ENCODE peak calls at places on chromosomes 5 and 9, in four cellular contexts. H is HCT116; B is astrocyte of the spinal cord; O is stimulated activated CD4-positive, alpha-beta T cell treated with anti-CD3 and anti-CD28 coated beads, Interleukin-2, amount 100 ng/mL, for 48 hours. K is an unnamed sample.

GRCh38 chr9:124855944-124856773 is 2.9 kb downstream of the WDR38 start:
- DNase-seq in O (no peak), H (peak; percentile 40), B (no peak), K (no peak)

GRCh38 chr9:3441197-3441816 is 84.5 kb downstream of the RFX3 start:
- DNase-seq in H (peak; percentile 51), B (peak; percentile 75), O (peak; percentile 33), K (peak; percentile 19)

GRCh38 chr5:147303976-147304375 is 69.2 kb downstream of the STK32A start:
- DNase-seq in O (no peak), H (peak; percentile 7), B (peak; percentile 91), K (no peak)

GRCh38 chr5:91027316-91027937 is 355.7 kb downstream of the ARRDC3 start:
- DNase-seq in B (no peak), O (no peak), H (no peak), K (no peak)

GRCh38 chr9:96382175-96382574 is 1.3 kb downstream of the SLC35D2 start:
- DNase-seq in H (peak; percentile 35), O (no peak), B (no peak), K (no peak)

GRCh38 chr5:151298465-151298864 is 5.1 kb downstream of the SLC36A3 start:
- DNase-seq in H (no peak), O (no peak), B (no peak), K (no peak)

GRCh38 chr5:53262348-53262970 is 152.9 kb upstream of the MOCS2 start:
- DNase-seq in H (peak; percentile 8), B (peak; percentile 41), O (no peak), K (no peak)

GRCh38 chr5:94793816-94794198 is 175.3 kb downstream of the SLF1 start:
- DNase-seq in O (no peak), H (no peak), B (no peak), K (no peak)

GRCh38 chr9:124491049-124491975 is 15.9 kb downstream of the NR5A1 start:
- DNase-seq in H (no peak), O (no peak), B (no peak), K (no peak)

GRCh38 chr5:72434781-72435437 is 72.3 kb downstream of the ZNF366 start:
- DNase-seq in B (no peak), O (no peak), H (no peak), K (no peak)

GRCh38 chr5:139131062-139131856 is 66.9 kb downstream of the SIL1 start:
- DNase-seq in O (no peak), B (peak; percentile 50), H (no peak), K (no peak)

GRCh38 chr5:34459908-34460307 is 196.2 kb upstream of the RAI14 start:
- DNase-seq in B (no peak), H (no peak), O (no peak), K (no peak)

GRCh38 chr9:78574354-78575036 is 277.6 kb downstream of the PSAT1 start:
- DNase-seq in B (peak; percentile 44), H (no peak), O (no peak), K (no peak)

GRCh38 chr9:105438136-105438839 is 9.5 kb upstream of the FSD1L start:
- DNase-seq in H (no peak), B (peak; percentile 73), O (no peak), K (no peak)

GRCh38 chr5:6161257-6161656 is 217.1 kb downstream of the MED10 start:
- DNase-seq in B (no peak), H (no peak), O (no peak), K (no peak)

GRCh38 chr9:124500028-124500795 is 7.0 kb downstream of the NR5A1 start:
- DNase-seq in O (no peak), H (no peak), B (no peak), K (no peak)

GRCh38 chr9:107190031-107190935 is 92.8 kb upstream of the RAD23B start:
- DNase-seq in H (no peak), B (peak; percentile 71), O (no peak), K (no peak)

GRCh38 chr9:97802276-97802675 is 50.8 kb upstream of the FOXE1 start:
- DNase-seq in B (peak; percentile 38), H (peak; percentile 66), O (no peak), K (no peak)

GRCh38 chr9:114677418-114677817 is 4.6 kb downstream of the TEX48 start:
- DNase-seq in H (peak; percentile 61), O (no peak), B (peak; percentile 99), K (no peak)

GRCh38 chr9:36780186-36780585 is 207.5 kb downstream of the MELK start:
- DNase-seq in B (no peak), H (no peak), O (no peak), K (no peak)

GRCh38 chr5:59798862-59799667 is 94.5 kb downstream of the PDE4D start:
- DNase-seq in H (no peak), O (no peak), B (peak; percentile 61), K (no peak)